ENCODE peak calls at places on chromosome 18, in four cellular contexts. A is RWPE1, E is esophagus squamous epithelium, T is cardiac muscle cell. Q is an unnamed sample.

GRCh38 chr18:32189723-32190591 is at the start of gene MEP1B:
- DNase-seq in A (no peak), E (no peak), T (no peak), Q (no peak)

GRCh38 chr18:27656167-27656778 is 471.2 kb upstream of the CHST9 start:
- DNase-seq in A (peak; percentile 16), E (no peak), T (no peak), Q (no peak)

GRCh38 chr18:45481846-45482245 is 133.4 kb upstream of the SLC14A2 start:
- DNase-seq in A (no peak), E (no peak), T (no peak), Q (no peak)

GRCh38 chr18:67634631-67635338 is 118.3 kb upstream of the DSEL start:
- DNase-seq in A (no peak), E (no peak), T (peak; percentile 9), Q (no peak)

GRCh38 chr18:12597775-12598174 is 60.1 kb downstream of the SPIRE1 start:
- DNase-seq in A (peak; percentile 75), E (no peak), T (peak; percentile 54), Q (no peak)

GRCh38 chr18:28114472-28114871 is 62.5 kb downstream of the CDH2 start:
- DNase-seq in A (peak; percentile 15), E (no peak), T (no peak), Q (no peak)

GRCh38 chr18:30991397-30991796 is 51.1 kb downstream of the DSC3 start:
- DNase-seq in A (no peak), E (no peak), T (no peak), Q (no peak)

GRCh38 chr18:56823986-56824385 is 172.8 kb downstream of the WDR7 start:
- DNase-seq in A (no peak), E (no peak), T (no peak), Q (no peak)

GRCh38 chr18:12233378-12233777 is 20.8 kb upstream of the CIDEA start:
- DNase-seq in A (no peak), E (no peak), T (no peak), Q (no peak)

GRCh38 chr18:74562080-74562725 is 27.9 kb downstream of the CNDP1 start:
- DNase-seq in A (no peak), E (no peak), T (no peak), Q (no peak)

GRCh38 chr18:45836242-45837215 is 11.1 kb downstream of the SIGLEC15 start:
- DNase-seq in A (no peak), E (no peak), T (no peak), Q (no peak)

GRCh38 chr18:28075501-28075900 is 101.4 kb downstream of the CDH2 start:
- DNase-seq in A (no peak), E (no peak), T (no peak), Q (no peak)

GRCh38 chr18:33560686-33561370 is 17.2 kb upstream of the ASXL3 start:
- DNase-seq in A (no peak), E (no peak), T (peak; percentile 53), Q (no peak)

GRCh38 chr18:49249523-49249922 is 210.9 kb downstream of the DYM start:
- DNase-seq in A (peak; percentile 54), E (no peak), T (no peak), Q (no peak)

GRCh38 chr18:79217979-79218604 is 148.9 kb downstream of the ATP9B start:
- DNase-seq in A (no peak), E (no peak), T (no peak), Q (no peak)

GRCh38 chr18:3875961-3876360 is 426.0 kb downstream of the TGIF1 start:
- DNase-seq in A (no peak), E (no peak), T (no peak), Q (no peak)

GRCh38 chr18:76874643-76875389 is 52.5 kb downstream of the ZNF236 start:
- DNase-seq in A (no peak), E (no peak), T (no peak), Q (no peak)

GRCh38 chr18:70295633-70296188 is 6.9 kb downstream of the SOCS6 start:
- DNase-seq in A (no peak), E (no peak), T (no peak), Q (no peak)

GRCh38 chr18:30334781-30335180 is 707.8 kb downstream of the DSC3 start:
- DNase-seq in A (no peak), E (no peak), T (no peak), Q (no peak)

GRCh38 chr18:36627616-36628015 is 201.2 kb downstream of the TPGS2 start:
- DNase-seq in A (no peak), E (no peak), T (no peak), Q (no peak)

GRCh38 chr18:36622610-36623009 is 206.2 kb downstream of the TPGS2 start:
- DNase-seq in A (no peak), E (no peak), T (peak; percentile 23), Q (no peak)

GRCh38 chr18:36623681-36624080 is 205.1 kb downstream of the TPGS2 start:
- DNase-seq in A (no peak), E (no peak), T (no peak), Q (no peak)

GRCh38 chr18:36625386-36625785 is 203.4 kb downstream of the TPGS2 start:
- DNase-seq in A (no peak), E (no peak), T (no peak), Q (no peak)

DNA sequence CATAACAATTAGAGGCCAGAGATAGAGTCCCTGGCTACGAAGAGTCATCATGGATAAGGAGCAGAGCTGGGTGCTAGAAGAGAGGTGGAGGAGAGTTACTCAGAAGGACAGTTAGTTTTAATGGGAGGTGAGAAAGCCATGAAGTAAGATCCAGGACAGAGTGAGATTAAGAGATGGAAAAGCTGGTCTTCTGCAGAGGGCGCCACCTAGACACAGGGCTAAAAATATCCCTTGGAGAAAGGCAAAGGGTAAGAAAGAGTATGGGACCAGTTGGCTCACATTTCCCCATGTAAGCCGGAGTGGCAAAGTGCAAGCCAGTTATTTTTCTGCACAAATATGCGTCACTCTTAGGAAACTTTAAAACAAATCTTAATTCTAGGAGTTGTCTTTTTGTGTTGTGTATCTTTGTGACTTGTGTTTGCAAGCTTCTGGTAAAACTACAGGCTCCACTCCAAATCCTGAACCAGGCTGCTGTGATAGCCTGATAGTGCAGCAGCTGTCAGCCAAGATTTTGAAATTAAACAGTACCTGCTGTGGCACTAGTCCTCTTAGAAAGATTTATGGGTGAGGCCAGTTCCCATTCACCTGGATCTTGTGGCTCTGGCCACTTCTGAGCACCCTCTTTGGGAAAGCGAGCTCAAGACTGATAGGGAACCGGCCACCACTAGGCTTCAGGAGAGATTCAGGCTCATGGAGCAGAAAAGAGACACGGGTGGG is 204.2 kb downstream of the TPGS2 start:
- DNase-seq in A (no peak), E (no peak), T (peak; percentile 46), Q (no peak)
- TF ChIP-seq CTCF in A (no peak), E (no peak), T (no peak), Q (no peak)

GRCh38 chr18:34928068-34928753 is 113.0 kb upstream of the MAPRE2 start:
- DNase-seq in A (no peak), E (no peak), T (no peak), Q (no peak)
- H3K27ac ChIP-seq in A (no peak overlapping the region), E (no peak overlapping the region), T (no peak overlapping the region), Q (no peak overlapping the region)

GRCh38 chr18:58048243-58048642 is 4.2 kb downstream of the NEDD4L start:
- DNase-seq in A (no peak), E (no peak), T (no peak), Q (no peak)

GRCh38 chr18:58049000-58049688 is 5.1 kb downstream of the NEDD4L start:
- DNase-seq in A (no peak), E (no peak), T (no peak), Q (no peak)

GRCh38 chr18:58052960-58053359 is 8.9 kb downstream of the NEDD4L start:
- DNase-seq in A (no peak), E (no peak), T (no peak), Q (no peak)

GRCh38 chr18:58054041-58054733 is 10.2 kb downstream of the NEDD4L start:
- DNase-seq in A (peak; percentile 8), E (no peak), T (no peak), Q (no peak)

DNA sequence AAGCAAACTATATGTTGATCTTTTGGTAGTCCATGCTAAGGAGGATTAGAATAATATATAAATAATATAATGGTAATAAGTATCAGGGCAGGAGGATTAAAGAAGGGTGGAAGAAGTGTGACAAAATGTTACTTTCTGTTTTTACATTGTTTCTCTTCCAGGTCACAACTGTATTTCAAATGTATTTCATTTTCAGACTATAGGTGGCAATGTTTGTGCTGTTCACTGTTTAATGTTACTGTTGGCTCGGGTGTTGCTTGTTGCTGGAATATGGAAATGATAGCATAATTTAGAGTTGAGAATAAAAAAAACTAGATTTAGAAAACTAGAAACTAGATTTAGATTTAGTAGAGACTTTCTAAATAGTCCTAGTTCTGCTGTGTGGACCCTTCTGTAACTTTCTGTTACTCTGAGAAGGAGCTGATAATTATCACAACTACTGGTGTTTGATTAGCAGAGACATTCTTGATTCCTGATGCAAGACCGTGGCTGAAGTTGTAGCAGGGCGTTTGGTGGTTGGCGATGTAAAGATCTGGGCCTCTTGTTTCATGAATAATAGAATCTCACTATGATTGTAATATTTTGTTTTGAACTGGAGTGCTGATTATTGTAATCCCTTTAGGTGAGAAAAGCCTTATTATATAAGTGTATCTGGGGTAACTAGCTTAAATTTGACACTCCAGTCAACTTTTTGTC is 7.9 kb downstream of the NEDD4L start:
- DNase-seq in A (peak; percentile 20), E (no peak), T (no peak), Q (no peak)
- TF ChIP-seq CTCF in A (peak; percentile 33), E (peak; percentile 11), T (peak; percentile 49), Q (no peak)

DNA sequence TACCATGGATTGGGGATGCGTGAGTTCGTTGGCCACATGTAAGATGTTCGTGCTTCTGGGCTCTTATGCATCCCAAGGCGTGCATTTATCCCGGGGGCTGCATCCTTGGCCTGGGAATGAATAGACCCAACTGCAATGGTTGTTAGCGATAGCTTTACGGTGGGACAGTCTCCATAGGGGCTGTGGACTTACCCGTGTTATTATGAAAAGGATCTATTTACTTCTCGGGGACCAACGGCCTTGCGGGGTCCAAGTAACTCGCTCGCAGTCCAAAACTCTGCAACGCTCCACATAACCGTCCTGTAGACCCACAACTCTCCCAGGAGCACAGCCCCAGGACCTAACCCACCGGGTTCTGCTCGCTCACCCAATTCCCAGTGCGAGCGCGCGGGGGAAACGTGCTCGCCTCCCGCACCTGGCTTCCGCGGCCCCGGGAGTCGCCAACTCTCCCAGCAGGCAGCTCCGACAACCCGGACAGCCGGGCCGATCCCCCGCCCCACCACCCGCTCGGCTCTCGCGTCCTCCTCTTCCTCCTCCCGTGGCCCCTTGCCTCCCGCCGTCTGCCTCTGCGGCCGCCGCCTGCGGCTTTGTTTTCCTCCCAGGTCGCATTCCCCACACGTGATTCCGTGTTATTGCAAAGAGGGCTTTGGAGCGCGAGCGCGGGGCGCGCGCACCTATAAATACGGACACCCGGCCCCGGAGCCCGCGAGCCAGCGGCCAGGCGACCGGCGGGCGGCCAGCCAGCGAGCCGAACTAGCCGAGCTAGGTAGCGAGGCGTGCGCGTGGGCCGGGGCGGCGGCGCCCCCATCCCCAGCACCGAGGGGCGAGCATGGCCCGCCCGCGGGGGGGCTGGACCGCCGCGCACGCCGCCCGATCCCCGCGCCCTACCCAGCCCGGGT is at the start of gene CABLES1:
- DNase-seq in A (peak; percentile 21), E (no peak), T (peak; percentile 69), Q (peak; percentile 13)
- H3K27ac ChIP-seq in A (peak within 1 kb of the TSS; percentile 68), E (peak within 1 kb of the TSS; percentile 90), T (no peak within 1 kb of the TSS), Q (no peak within 1 kb of the TSS)

GRCh38 chr18:41226186-41226585 is 728.8 kb upstream of the PIK3C3 start:
- DNase-seq in A (peak; percentile 0), E (no peak), T (no peak), Q (no peak)
- TF ChIP-seq CTCF in A (no peak), E (no peak), T (no peak), Q (no peak)

DNA sequence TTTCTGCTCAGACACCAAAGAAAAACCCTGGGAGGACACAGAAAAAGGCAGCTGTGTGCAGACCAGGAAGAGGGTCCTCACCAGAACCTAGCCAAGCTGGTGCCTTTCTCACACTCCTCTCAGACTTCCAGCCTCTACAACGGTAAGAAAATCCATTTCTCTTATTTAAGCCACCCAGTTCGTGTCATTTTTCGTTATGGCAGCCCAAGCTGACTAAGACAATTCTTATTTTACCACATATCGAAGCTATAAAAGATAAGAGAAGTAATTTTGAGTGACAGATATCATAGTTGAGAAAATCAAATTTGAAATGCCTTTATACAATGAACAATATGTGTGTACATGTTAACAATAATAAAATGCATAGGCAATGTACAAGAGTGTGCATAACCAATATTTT is 219.5 kb downstream of the CBLN2 start:
- DNase-seq in A (no peak), E (no peak), T (no peak), Q (no peak)
- H3K27ac ChIP-seq in A (no peak overlapping the region), E (no peak overlapping the region), T (no peak overlapping the region), Q (no peak overlapping the region)

Q was measured in CD4-positive, alpha-beta T cell.